ENCODE peak calls at places on chromosomes 3 and 15, in seven cellular contexts. W, Z, J, N, G, M and Q are unnamed samples. For H3K36me3, the result is how much of the 10 kb centered on the place peaks cover.

GRCh38 chr3:35200056-35200455 is 439.3 kb upstream of the ARPP21 start:
- DNase-seq in G (no peak), M (no peak), Z (no peak), W (no peak), J (no peak), N (no peak), Q (no peak)

GRCh38 chr3:194808709-194809108 is 123.0 kb downstream of the FAM43A start:
- DNase-seq in M (no peak), J (no peak), N (no peak), W (no peak), Z (no peak), G (no peak), Q (no peak)

GRCh38 chr3:186824430-186825139 is 17.9 kb upstream of the ADIPOQ start:
- DNase-seq in W (no peak), N (no peak), G (no peak), Z (no peak), M (no peak), J (no peak), Q (no peak)

GRCh38 chr3:59052803-59053411 is 3.1 kb upstream of the CFAP20DC start:
- DNase-seq in Z (no peak), J (no peak), N (peak), M (peak), W (no peak), G (no peak), Q (no peak)

GRCh38 chr3:73815966-73816365 is 191.2 kb upstream of the PDZRN3 start:
- DNase-seq in W (no peak), M (no peak), G (no peak), N (no peak), Z (no peak), J (no peak), Q (no peak)

GRCh38 chr3:143182861-143183667 is 63.5 kb downstream of the CHST2 start:
- DNase-seq in M (no peak), Z (no peak), J (no peak), G (no peak), N (no peak), W (no peak), Q (no peak)

GRCh38 chr3:28286595-28286994 is 45.2 kb downstream of the CMC1 start:
- DNase-seq in Z (no peak), W (no peak), N (peak), M (no peak), J (no peak), G (peak), Q (peak)

GRCh38 chr3:36892457-36893136 is 52.3 kb downstream of the TRANK1 start:
- DNase-seq in G (no peak), Z (no peak), W (no peak), J (no peak), N (no peak), M (no peak), Q (no peak)

GRCh38 chr3:30346927-30347320 is 259.5 kb upstream of the TGFBR2 start:
- DNase-seq in G (no peak), Z (no peak), J (no peak), W (no peak), M (no peak), N (no peak), Q (no peak)

GRCh38 chr3:11847035-11847394 is 330 bp upstream of the TAMM41 start:
- DNase-seq in N (no peak), G (no peak), W (no peak), J (no peak), Z (no peak), M (no peak), Q (no peak)

GRCh38 chr3:14377838-14378169 is 24.6 kb upstream of the SLC6A6 start:
- DNase-seq in Z (peak), M (peak), G (no peak), W (peak), N (no peak), J (no peak), Q (no peak)

GRCh38 chr3:14377044-14377837 is 25.2 kb upstream of the SLC6A6 start:
- DNase-seq in G (no peak), W (no peak), M (no peak), J (no peak), N (no peak), Z (no peak), Q (no peak)

GRCh38 chr3:14378415-14378814 is 24.0 kb upstream of the SLC6A6 start:
- DNase-seq in J (no peak), N (no peak), M (no peak), Z (no peak), W (no peak), G (no peak), Q (no peak)

GRCh38 chr3:14375192-14375591 is 27.2 kb upstream of the SLC6A6 start:
- DNase-seq in M (no peak), Z (no peak), G (no peak), N (no peak), W (no peak), J (no peak), Q (no peak)

DNA sequence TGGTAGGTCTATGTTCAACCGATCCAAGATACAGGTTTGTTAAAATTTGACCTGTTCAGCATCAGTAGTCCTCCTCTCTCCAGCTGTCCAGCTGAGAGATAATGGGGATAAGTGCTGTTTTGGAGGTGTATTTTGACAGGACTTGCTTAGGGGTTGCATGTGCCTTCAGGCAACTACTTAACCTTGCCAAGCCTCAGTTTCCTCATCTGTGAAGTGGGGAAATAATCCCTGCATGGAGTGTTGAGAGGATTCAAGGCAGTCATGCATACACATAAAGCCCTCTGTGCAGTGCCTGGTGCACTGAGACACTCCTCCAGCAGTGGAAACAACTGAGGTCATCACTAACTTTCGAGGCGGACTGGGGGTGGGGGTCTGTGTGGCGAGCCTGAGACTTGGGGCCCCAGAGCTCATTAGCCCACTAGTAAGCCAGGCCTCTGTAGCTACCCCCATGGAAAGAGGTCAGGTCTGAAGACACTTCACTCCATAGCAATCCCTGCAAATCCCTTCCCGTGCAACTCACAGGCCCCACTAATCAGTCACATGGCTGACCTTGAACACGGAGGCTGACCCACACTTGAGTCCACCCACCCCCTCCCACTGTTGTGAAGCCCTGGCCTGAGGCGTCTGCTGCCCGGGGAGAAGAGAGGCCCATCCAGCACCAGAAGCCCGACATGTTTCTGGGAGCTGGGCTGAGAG is 25.9 kb upstream of the SLC6A6 start:
- DNase-seq in M (no peak), J (no peak), N (no peak), G (no peak), W (no peak), Z (no peak), Q (no peak)
- H3K36me3 ChIP-seq in M (under half), J (under half), N (under half), G (under half), W (under half), Z (under half), Q (under half)

DNA sequence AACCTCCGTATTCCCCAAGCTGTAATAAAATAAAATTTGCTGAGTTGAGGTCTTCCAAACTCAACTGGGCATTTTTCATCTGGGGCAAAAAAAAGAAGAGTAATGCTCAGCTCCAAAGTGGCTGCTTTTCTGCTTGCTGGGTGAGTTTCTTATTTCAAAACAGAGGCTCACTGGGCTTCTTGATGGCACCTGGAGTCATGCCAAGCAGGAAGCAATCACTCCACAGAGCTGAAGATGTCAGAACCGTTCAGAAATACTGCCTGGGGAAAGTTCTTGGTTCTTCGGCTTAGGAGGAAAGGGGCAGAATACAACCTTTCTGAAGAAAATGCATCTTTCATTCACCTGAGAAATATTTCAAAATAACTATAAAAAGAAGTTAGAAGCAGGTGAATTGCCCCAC is 4.1 kb downstream of the CCR9 start:
- DNase-seq in G (no peak), M (peak), W (no peak), J (no peak), Z (peak), N (no peak), Q (peak)
- H3K36me3 ChIP-seq in G (under half), M (under half), W (under half), J (under half), Z (under half), N (under half), Q (under half)

GRCh38 chr3:23824699-23825444 is 19.1 kb downstream of the UBE2E1 start:
- DNase-seq in M (peak), W (no peak), Z (no peak), N (no peak), J (no peak), G (no peak), Q (no peak)
- H3K36me3 ChIP-seq in M (under half), W (under half), Z (under half), N (under half), J (under half), G (under half), Q (under half)

DNA sequence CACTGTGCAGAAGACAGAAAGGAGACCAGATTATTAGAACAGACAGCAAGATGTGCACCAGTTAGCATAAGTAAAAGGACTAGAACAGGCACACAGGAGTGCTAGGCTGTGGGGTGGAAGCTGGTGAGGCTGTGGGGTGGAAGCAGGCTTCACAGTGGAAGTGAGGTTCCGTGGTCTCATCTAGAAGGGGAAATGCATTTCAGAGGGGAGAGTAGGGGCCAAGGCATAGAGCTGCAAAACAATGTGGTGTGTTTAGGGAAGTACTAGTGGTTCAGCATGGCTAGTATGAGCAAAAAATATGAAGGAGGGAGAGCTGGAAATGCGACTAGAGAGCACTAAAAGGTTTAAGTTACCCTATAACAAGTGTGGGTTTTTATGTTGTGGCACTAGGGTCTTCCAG is 6.5 kb downstream of the POPDC2 start:
- DNase-seq in W (no peak), G (no peak), J (no peak), N (no peak), M (no peak), Z (no peak), Q (no peak)
- H3K36me3 ChIP-seq in W (under half), G (under half), J (under half), N (under half), M (under half), Z (under half), Q (under half)

DNA sequence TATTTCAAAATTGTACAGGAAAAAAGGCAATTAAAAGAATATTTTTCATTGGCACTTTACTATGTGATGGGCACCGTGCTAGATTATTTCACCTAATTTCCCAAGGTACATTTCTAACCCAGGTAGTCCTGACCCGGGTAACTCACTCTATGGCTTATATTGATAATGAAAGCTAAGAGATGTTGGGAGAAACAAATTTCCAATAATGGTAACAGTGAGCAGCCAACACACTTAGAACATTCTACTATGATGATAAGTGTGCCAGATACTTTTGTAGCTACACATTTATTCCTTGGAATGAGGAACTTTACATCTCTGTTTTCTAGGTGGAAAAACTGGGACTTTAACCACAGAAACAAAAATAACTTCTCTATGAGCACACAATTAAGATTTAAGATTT is 7.5 kb downstream of the CCNL1 start:
- DNase-seq in G (no peak), N (no peak), M (no peak), Z (no peak), W (no peak), J (no peak), Q (no peak)
- H3K36me3 ChIP-seq in G (under half), N (under half), M (under half), Z (half or more), W (under half), J (under half), Q (half or more)

GRCh38 chr15:51887887-51888592 is 58.6 kb downstream of the TMOD3 start:
- DNase-seq in N (no peak), J (no peak), Z (no peak), G (no peak), W (no peak), M (no peak), Q (no peak)

GRCh38 chr15:51884517-51885236 is 55.2 kb downstream of the TMOD3 start:
- DNase-seq in G (no peak), J (no peak), M (no peak), N (no peak), Z (no peak), W (no peak), Q (no peak)

GRCh38 chr15:51884041-51884440 is 54.6 kb downstream of the TMOD3 start:
- DNase-seq in M (no peak), G (no peak), J (no peak), N (no peak), Z (no peak), W (no peak), Q (no peak)

GRCh38 chr15:51879555-51879954 is 50.1 kb downstream of the TMOD3 start:
- DNase-seq in M (no peak), G (no peak), Z (no peak), J (no peak), N (peak), W (no peak), Q (no peak)

GRCh38 chr15:51883436-51883835 is 54.0 kb downstream of the TMOD3 start:
- DNase-seq in Z (no peak), N (peak), J (no peak), M (no peak), G (no peak), W (no peak), Q (no peak)
- H3K36me3 ChIP-seq in Z (under half), N (under half), J (under half), M (under half), G (under half), W (under half), Q (under half)

GRCh38 chr15:59170295-59170881 is 36.3 kb upstream of the LDHAL6B start:
- DNase-seq in M (peak), J (peak), N (no peak), W (no peak), G (no peak), Z (peak), Q (no peak)

GRCh38 chr15:59170998-59171397 is 35.6 kb upstream of the LDHAL6B start:
- DNase-seq in G (no peak), W (no peak), M (no peak), Z (no peak), N (no peak), J (no peak), Q (no peak)

GRCh38 chr15:59174161-59174845 is 32.3 kb upstream of the LDHAL6B start:
- DNase-seq in M (no peak), G (no peak), Z (no peak), N (no peak), J (no peak), W (no peak), Q (no peak)

GRCh38 chr15:59173194-59173593 is 33.4 kb upstream of the LDHAL6B start:
- DNase-seq in N (no peak), J (no peak), Z (no peak), W (no peak), M (no peak), G (no peak), Q (no peak)

GRCh38 chr15:59172289-59172901 is 34.2 kb upstream of the LDHAL6B start:
- DNase-seq in Z (no peak), G (no peak), M (no peak), N (no peak), W (no peak), J (no peak), Q (no peak)
- H3K36me3 ChIP-seq in Z (under half), G (under half), M (under half), N (under half), W (under half), J (under half), Q (under half)

GRCh38 chr3:172312711-172313110 is 135.5 kb downstream of the GHSR start:
- DNase-seq in N (no peak), J (no peak), M (no peak), Z (no peak), W (no peak), G (no peak), Q (no peak)
- H3K36me3 ChIP-seq in N (under half), J (under half), M (under half), Z (under half), W (under half), G (under half), Q (under half)

GRCh38 chr15:74621546-74621920 is 5.9 kb downstream of the CLK3 start:
- DNase-seq in N (no peak), W (no peak), Z (no peak), G (no peak), M (no peak), J (no peak), Q (no peak)

GRCh38 chr15:74619916-74620635 is 4.4 kb downstream of the CLK3 start:
- DNase-seq in N (no peak), W (no peak), M (no peak), G (no peak), Z (no peak), J (peak), Q (no peak)

GRCh38 chr15:74620636-74621545 is 5.3 kb downstream of the CLK3 start:
- DNase-seq in J (peak), N (peak), Z (peak), M (peak), W (peak), G (peak), Q (peak)

GRCh38 chr15:74616996-74617395 is 1.4 kb downstream of the CLK3 start:
- DNase-seq in G (no peak), Z (no peak), J (no peak), W (no peak), N (no peak), M (no peak), Q (no peak)

GRCh38 chr15:74618841-74619596 is 3.4 kb downstream of the CLK3 start:
- DNase-seq in Z (no peak), J (no peak), N (no peak), M (no peak), W (no peak), G (no peak), Q (no peak)
- H3K36me3 ChIP-seq in Z (half or more), J (under half), N (under half), M (under half), W (under half), G (under half), Q (half or more)